ENCODE peak calls at places on chromosomes 2 and 18, in eight cellular contexts. H is A549, E is fibroblast of lung, O is HCT116, D is PC-3, T is cardiac muscle cell, Y is Peyer's patch, M is ovary. F is an unnamed sample.

GRCh38 chr2:142849818-142850217 is 27.6 kb upstream of the KYNU start:
- DNase-seq in H (no peak), E (no peak), O (no peak), D (no peak), T (no peak), Y (no peak), M (no peak), F (no peak)

GRCh38 chr2:145546091-145546490 is 1026.2 kb upstream of the ZEB2 start:
- DNase-seq in H (peak; percentile 8), E (peak; percentile 60), O (peak; percentile 16), D (peak; percentile 53), T (peak; percentile 24), Y (no peak), M (no peak), F (no peak)

GRCh38 chr2:8882094-8882493 is 44.7 kb upstream of the KIDINS220 start:
- DNase-seq in H (peak; percentile 55), E (peak; percentile 43), O (peak; percentile 22), D (peak; percentile 74), T (peak; percentile 47), Y (no peak), M (no peak), F (no peak)

GRCh38 chr2:233597522-233597921 is 19.9 kb upstream of the UGT1A8 start:
- DNase-seq in H (no peak), E (no peak), O (no peak), D (no peak), T (no peak), Y (no peak), M (no peak), F (no peak)

GRCh38 chr2:9836074-9836473 is 7.2 kb upstream of the TAF1B start:
- DNase-seq in H (no peak), E (no peak), O (no peak), D (no peak), T (no peak), Y (no peak), M (no peak), F (no peak)

GRCh38 chr2:129730979-129731378 is 248.5 kb upstream of the RAB6C start:
- DNase-seq in H (no peak), E (no peak), O (no peak), D (no peak), T (no peak), Y (no peak), M (no peak), F (no peak)

GRCh38 chr2:127097841-127098651 is 8.9 kb downstream of the BIN1 start:
- DNase-seq in H (no peak), E (no peak), O (no peak), D (no peak), T (no peak), Y (no peak), M (peak; percentile 10), F (no peak)

GRCh38 chr2:164073053-164073757 is 337.4 kb upstream of the FIGN start:
- DNase-seq in H (no peak), E (no peak), O (no peak), D (no peak), T (no peak), Y (no peak), M (no peak), F (no peak)

GRCh38 chr2:84878896-84879594 is 1.8 kb downstream of the TRABD2A start:
- DNase-seq in H (no peak), E (no peak), O (no peak), D (no peak), T (no peak), Y (no peak), M (no peak), F (no peak)

GRCh38 chr2:62705859-62706720 is 577 bp downstream of the EHBP1 start:
- DNase-seq in H (peak; percentile 80), E (peak; percentile 57), O (no peak), D (peak; percentile 43), T (peak; percentile 57), Y (peak; percentile 80), M (peak; percentile 76), F (peak; percentile 65)

GRCh38 chr18:34159691-34160185 is 65.0 kb downstream of the NOL4 start:
- DNase-seq in H (no peak), E (no peak), O (no peak), D (no peak), T (no peak), Y (no peak), M (no peak), F (no peak)

GRCh38 chr2:176088048-176088936 is 4.2 kb upstream of the HOXD13 start:
- DNase-seq in H (peak; percentile 55), E (peak; percentile 42), O (peak; percentile 22), D (peak; percentile 61), T (peak; percentile 48), Y (peak; percentile 77), M (no peak), F (peak; percentile 71)

GRCh38 chr2:219886615-219887014 is 259.2 kb downstream of the SLC4A3 start:
- DNase-seq in H (peak; percentile 21), E (no peak), O (no peak), D (peak; percentile 75), T (peak; percentile 1), Y (no peak), M (no peak), F (no peak)
- TF ChIP-seq CTCF in H (peak; percentile 18), E (peak; percentile 13), O (no peak), D (peak; percentile 65), T (no peak), Y (no peak), M (no peak), F (no peak)

DNA sequence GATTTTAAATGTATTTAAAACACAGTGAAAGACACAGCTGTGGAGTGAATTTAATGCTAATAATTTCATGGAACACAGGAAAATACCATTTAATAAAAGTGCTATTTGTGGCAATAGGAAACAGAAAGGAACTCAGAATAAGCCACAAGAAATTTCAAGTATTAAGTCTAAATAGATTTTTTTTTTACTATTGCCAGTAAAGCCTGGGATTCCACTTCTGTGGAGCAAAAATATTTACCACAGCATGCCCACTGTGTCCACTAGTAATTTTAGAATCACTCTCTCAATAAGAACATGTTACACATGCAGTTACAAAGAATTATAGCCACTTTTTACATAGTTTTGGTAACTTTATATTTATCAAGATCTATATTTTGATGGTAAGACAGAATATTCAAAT is 17.2 kb downstream of the KCTD18 start:
- DNase-seq in H (no peak), E (no peak), O (no peak), D (no peak), T (no peak), Y (no peak), M (no peak), F (no peak)
- H3K9me3 ChIP-seq in H (peaks cover 3% of the 10 kb centered on the region), E (no peaks in the 10 kb centered on the region), O (no peaks in the 10 kb centered on the region), D (no peaks in the 10 kb centered on the region), T (no peaks in the 10 kb centered on the region), Y (no peaks in the 10 kb centered on the region), M (no peaks in the 10 kb centered on the region), F (no peaks in the 10 kb centered on the region)

GRCh38 chr2:53863538-53864227 is 3.9 kb upstream of the GPR75 start:
- DNase-seq in H (no peak), E (no peak), O (no peak), D (no peak), T (no peak), Y (no peak), M (no peak), F (no peak)

GRCh38 chr2:53856272-53856671 is 3.5 kb downstream of the GPR75 start:
- DNase-seq in H (no peak), E (no peak), O (no peak), D (no peak), T (no peak), Y (no peak), M (no peak), F (no peak)

GRCh38 chr2:53861824-53862223 is 2.1 kb upstream of the GPR75 start:
- DNase-seq in H (no peak), E (no peak), O (no peak), D (no peak), T (no peak), Y (no peak), M (no peak), F (no peak)

GRCh38 chr2:53854678-53855077 is 5.1 kb downstream of the GPR75 start:
- DNase-seq in H (no peak), E (no peak), O (no peak), D (no peak), T (no peak), Y (no peak), M (no peak), F (no peak)

GRCh38 chr2:53859354-53860159 is at the start of gene GPR75:
- DNase-seq in H (no peak), E (peak; percentile 21), O (no peak), D (no peak), T (peak; percentile 38), Y (peak; percentile 56), M (peak; percentile 45), F (no peak)
- TF ChIP-seq CTCF in H (no peak), E (no peak), O (no peak), D (no peak), T (no peak), Y (no peak), M (no peak), F (no peak)

GRCh38 chr18:50659091-50660003 is 99.5 kb downstream of the MAPK4 start:
- DNase-seq in H (peak; percentile 44), E (no peak), O (peak; percentile 26), D (peak; percentile 27), T (peak; percentile 90), Y (no peak), M (no peak), F (no peak)
- H3K9me3 ChIP-seq in H (peaks cover 5% of the 10 kb centered on the region), E (no peaks in the 10 kb centered on the region), O (peaks cover 5% of the 10 kb centered on the region), D (no peaks in the 10 kb centered on the region), T (no peaks in the 10 kb centered on the region), Y (no peaks in the 10 kb centered on the region), M (no peaks in the 10 kb centered on the region), F (no peaks in the 10 kb centered on the region)

GRCh38 chr2:238939521-238940403 is 91.9 kb downstream of the TWIST2 start:
- DNase-seq in H (no peak), E (no peak), O (no peak), D (no peak), T (no peak), Y (no peak), M (no peak), F (no peak)

GRCh38 chr2:238939074-238939473 is 91.2 kb downstream of the TWIST2 start:
- DNase-seq in H (no peak), E (no peak), O (no peak), D (no peak), T (no peak), Y (peak; percentile 45), M (peak; percentile 74), F (peak; percentile 78)

GRCh38 chr2:238940806-238941205 is 92.9 kb downstream of the TWIST2 start:
- DNase-seq in H (no peak), E (no peak), O (no peak), D (no peak), T (no peak), Y (no peak), M (no peak), F (no peak)

GRCh38 chr2:238936162-238937052 is 88.5 kb downstream of the TWIST2 start:
- DNase-seq in H (no peak), E (no peak), O (no peak), D (no peak), T (no peak), Y (peak; percentile 36), M (no peak), F (no peak)

GRCh38 chr2:238938460-238939055 is 90.7 kb downstream of the TWIST2 start:
- DNase-seq in H (no peak), E (peak; percentile 98), O (no peak), D (no peak), T (peak; percentile 93), Y (peak; percentile 55), M (peak; percentile 95), F (peak; percentile 94)
- TF ChIP-seq CTCF in H (no peak), E (no peak), O (no peak), D (no peak), T (no peak), Y (no peak), M (no peak), F (no peak)